ENCODE peak calls at places on chromosome 10, in eight cellular contexts. One of them, this sample, is unnamed.

GRCh38 chr10:79266543-79267312 is 80.5 kb upstream of the PPIF start:
- DNase-seq in A549: no peak
- DNase-seq in BJ: peak
- DNase-seq in upper lobe of left lung: peak
- DNase-seq in AG09309: peak
- DNase-seq in lower leg skin: peak
- DNase-seq in A673: peak
- DNase-seq in esophagus squamous epithelium: no peak
- DNase-seq in this sample: no peak

GRCh38 chr10:34249634-34250033 is 565.5 kb downstream of the PARD3 start:
- DNase-seq in upper lobe of left lung: no peak
- DNase-seq in BJ: no peak
- DNase-seq in esophagus squamous epithelium: no peak
- DNase-seq in AG09309: no peak
- DNase-seq in A673: no peak
- DNase-seq in lower leg skin: no peak
- DNase-seq in A549: peak
- DNase-seq in this sample: no peak

GRCh38 chr10:17368708-17369272 is 85.6 kb downstream of the ST8SIA6 start:
- DNase-seq in AG09309: no peak
- DNase-seq in A549: no peak
- DNase-seq in lower leg skin: no peak
- DNase-seq in upper lobe of left lung: no peak
- DNase-seq in BJ: no peak
- DNase-seq in esophagus squamous epithelium: no peak
- DNase-seq in A673: no peak
- DNase-seq in this sample: no peak

GRCh38 chr10:8852546-8852945 is 798.1 kb downstream of the GATA3 start:
- DNase-seq in lower leg skin: no peak
- DNase-seq in BJ: no peak
- DNase-seq in A549: no peak
- DNase-seq in upper lobe of left lung: no peak
- DNase-seq in AG09309: no peak
- DNase-seq in esophagus squamous epithelium: no peak
- DNase-seq in A673: no peak
- DNase-seq in this sample: no peak

GRCh38 chr10:70368774-70369482 is 13.5 kb downstream of the LRRC20 start:
- DNase-seq in AG09309: no peak
- DNase-seq in A549: no peak
- DNase-seq in esophagus squamous epithelium: no peak
- DNase-seq in A673: no peak
- DNase-seq in upper lobe of left lung: no peak
- DNase-seq in lower leg skin: no peak
- DNase-seq in BJ: no peak
- DNase-seq in this sample: no peak

GRCh38 chr10:112314822-112315474 is 31.7 kb downstream of the TECTB start:
- DNase-seq in upper lobe of left lung: no peak
- DNase-seq in AG09309: no peak
- DNase-seq in A549: peak
- DNase-seq in esophagus squamous epithelium: no peak
- DNase-seq in A673: peak
- DNase-seq in lower leg skin: peak
- DNase-seq in BJ: no peak
- DNase-seq in this sample: peak

GRCh38 chr10:119273413-119273812 is 66.0 kb downstream of the GRK5 start:
- DNase-seq in A673: no peak
- DNase-seq in esophagus squamous epithelium: no peak
- DNase-seq in BJ: no peak
- DNase-seq in upper lobe of left lung: no peak
- DNase-seq in AG09309: no peak
- DNase-seq in A549: no peak
- DNase-seq in lower leg skin: no peak
- DNase-seq in this sample: no peak

GRCh38 chr10:57094965-57095364 is 733.9 kb upstream of the ZWINT start:
- DNase-seq in BJ: no peak
- DNase-seq in A549: no peak
- DNase-seq in lower leg skin: no peak
- DNase-seq in A673: no peak
- DNase-seq in upper lobe of left lung: peak
- DNase-seq in esophagus squamous epithelium: no peak
- DNase-seq in AG09309: no peak
- DNase-seq in this sample: no peak

GRCh38 chr10:118952493-118953295 is 76.8 kb upstream of the NANOS1 start:
- DNase-seq in lower leg skin: no peak
- DNase-seq in BJ: no peak
- DNase-seq in A673: no peak
- DNase-seq in AG09309: no peak
- DNase-seq in upper lobe of left lung: no peak
- DNase-seq in A549: no peak
- DNase-seq in esophagus squamous epithelium: no peak
- DNase-seq in this sample: no peak

GRCh38 chr10:133364645-133365431 is 7.0 kb upstream of the FUOM start:
- DNase-seq in A549: no peak
- DNase-seq in AG09309: no peak
- DNase-seq in A673: no peak
- DNase-seq in BJ: no peak
- DNase-seq in upper lobe of left lung: no peak
- DNase-seq in esophagus squamous epithelium: no peak
- DNase-seq in lower leg skin: no peak
- DNase-seq in this sample: no peak

GRCh38 chr10:70367195-70367796 is 15.1 kb downstream of the LRRC20 start:
- DNase-seq in BJ: peak
- DNase-seq in A673: no peak
- DNase-seq in A549: no peak
- DNase-seq in lower leg skin: no peak
- DNase-seq in AG09309: no peak
- DNase-seq in esophagus squamous epithelium: no peak
- DNase-seq in upper lobe of left lung: no peak
- DNase-seq in this sample: no peak

GRCh38 chr10:120115959-120116358 is 223.4 kb downstream of the SEC23IP start:
- DNase-seq in BJ: no peak
- DNase-seq in esophagus squamous epithelium: no peak
- DNase-seq in lower leg skin: no peak
- DNase-seq in A673: no peak
- DNase-seq in AG09309: no peak
- DNase-seq in upper lobe of left lung: no peak
- DNase-seq in A549: no peak
- DNase-seq in this sample: no peak

GRCh38 chr10:124010563-124011131 is 82.8 kb downstream of the CHST15 start:
- DNase-seq in lower leg skin: no peak
- DNase-seq in A673: no peak
- DNase-seq in esophagus squamous epithelium: no peak
- DNase-seq in upper lobe of left lung: peak
- DNase-seq in AG09309: no peak
- DNase-seq in BJ: no peak
- DNase-seq in A549: no peak
- DNase-seq in this sample: no peak

DNA sequence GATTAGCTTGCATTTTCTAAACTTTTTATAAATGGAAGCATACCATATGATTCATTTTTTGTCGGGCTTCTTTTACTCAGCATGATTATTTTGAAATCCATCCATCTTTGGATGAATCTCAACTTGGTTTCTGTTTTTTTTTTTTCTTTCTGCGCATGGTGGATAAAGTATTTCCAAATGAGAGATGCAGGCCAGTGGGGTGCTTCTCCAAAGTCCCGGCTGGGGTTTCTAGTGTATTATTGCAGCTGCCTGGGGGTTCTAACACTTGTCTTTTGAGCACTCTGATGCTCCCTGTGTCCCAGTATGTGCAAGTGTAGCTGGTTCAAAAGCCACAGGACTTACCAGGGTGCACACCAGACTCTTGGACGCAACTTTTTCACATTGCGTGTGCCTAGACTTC is 70.9 kb upstream of the LOXL4 start:
- DNase-seq in upper lobe of left lung: no peak
- DNase-seq in A549: no peak
- DNase-seq in AG09309: no peak
- DNase-seq in esophagus squamous epithelium: no peak
- DNase-seq in lower leg skin: no peak
- DNase-seq in BJ: no peak
- DNase-seq in A673: no peak
- DNase-seq in this sample: no peak
- H3K4me3 ChIP-seq in upper lobe of left lung: no peak
- H3K4me3 ChIP-seq in A549: no peak
- H3K4me3 ChIP-seq in AG09309: no peak
- H3K4me3 ChIP-seq in esophagus squamous epithelium: no peak
- H3K4me3 ChIP-seq in lower leg skin: no peak
- H3K4me3 ChIP-seq in BJ: no peak
- H3K4me3 ChIP-seq in A673: no peak
- H3K4me3 ChIP-seq in this sample: no peak

GRCh38 chr10:97018251-97019212 is 167.2 kb downstream of the SLIT1 start:
- DNase-seq in BJ: no peak
- DNase-seq in AG09309: no peak
- DNase-seq in esophagus squamous epithelium: no peak
- DNase-seq in A673: no peak
- DNase-seq in lower leg skin: no peak
- DNase-seq in A549: no peak
- DNase-seq in upper lobe of left lung: peak
- DNase-seq in this sample: no peak
- H3K4me3 ChIP-seq in BJ: no peak
- H3K4me3 ChIP-seq in AG09309: no peak
- H3K4me3 ChIP-seq in esophagus squamous epithelium: no peak
- H3K4me3 ChIP-seq in A673: no peak
- H3K4me3 ChIP-seq in lower leg skin: no peak
- H3K4me3 ChIP-seq in A549: no peak
- H3K4me3 ChIP-seq in upper lobe of left lung: no peak
- H3K4me3 ChIP-seq in this sample: no peak

DNA sequence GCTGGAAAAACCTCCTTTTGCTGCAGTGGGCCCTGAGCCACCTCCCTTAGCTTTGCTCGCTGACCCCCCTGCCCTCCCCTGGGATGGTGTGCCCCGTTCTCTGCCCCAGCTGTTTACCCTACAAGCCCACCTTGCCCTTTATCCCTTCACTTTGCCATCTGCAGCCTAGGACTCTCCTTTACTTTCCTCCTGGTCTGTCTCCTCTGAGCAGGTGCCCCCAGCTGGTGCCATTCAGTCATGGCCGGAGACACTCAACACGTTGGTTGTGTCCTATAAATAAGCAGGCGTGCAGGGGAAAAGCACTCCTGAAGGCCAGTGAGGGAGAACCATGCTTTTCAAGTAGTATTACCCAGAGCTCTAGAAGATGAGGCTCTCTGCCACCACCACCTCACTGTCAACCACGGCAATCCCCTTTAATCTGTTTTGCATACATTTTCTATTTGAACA is 6.1 kb downstream of the RASSF4 start:
- DNase-seq in upper lobe of left lung: no peak
- DNase-seq in lower leg skin: no peak
- DNase-seq in AG09309: no peak
- DNase-seq in BJ: no peak
- DNase-seq in A549: no peak
- DNase-seq in esophagus squamous epithelium: no peak
- DNase-seq in A673: no peak
- DNase-seq in this sample: no peak
- H3K4me3 ChIP-seq in upper lobe of left lung: no peak
- H3K4me3 ChIP-seq in lower leg skin: no peak
- H3K4me3 ChIP-seq in AG09309: no peak
- H3K4me3 ChIP-seq in BJ: no peak
- H3K4me3 ChIP-seq in A549: no peak
- H3K4me3 ChIP-seq in esophagus squamous epithelium: no peak
- H3K4me3 ChIP-seq in A673: no peak
- H3K4me3 ChIP-seq in this sample: no peak

GRCh38 chr10:74012480-74012879 is 14.6 kb downstream of the VCL start:
- DNase-seq in A673: no peak
- DNase-seq in A549: no peak
- DNase-seq in upper lobe of left lung: no peak
- DNase-seq in lower leg skin: no peak
- DNase-seq in AG09309: no peak
- DNase-seq in esophagus squamous epithelium: no peak
- DNase-seq in BJ: no peak
- DNase-seq in this sample: no peak

GRCh38 chr10:74006269-74006668 is 8.4 kb downstream of the VCL start:
- DNase-seq in upper lobe of left lung: no peak
- DNase-seq in A673: no peak
- DNase-seq in BJ: no peak
- DNase-seq in lower leg skin: no peak
- DNase-seq in A549: no peak
- DNase-seq in AG09309: no peak
- DNase-seq in esophagus squamous epithelium: no peak
- DNase-seq in this sample: no peak

GRCh38 chr10:74011016-74011415 is 13.1 kb downstream of the VCL start:
- DNase-seq in esophagus squamous epithelium: no peak
- DNase-seq in A673: no peak
- DNase-seq in upper lobe of left lung: no peak
- DNase-seq in lower leg skin: no peak
- DNase-seq in A549: no peak
- DNase-seq in AG09309: no peak
- DNase-seq in BJ: no peak
- DNase-seq in this sample: no peak

GRCh38 chr10:74011762-74012161 is 13.8 kb downstream of the VCL start:
- DNase-seq in A549: no peak
- DNase-seq in BJ: no peak
- DNase-seq in upper lobe of left lung: no peak
- DNase-seq in AG09309: peak
- DNase-seq in esophagus squamous epithelium: no peak
- DNase-seq in A673: peak
- DNase-seq in lower leg skin: peak
- DNase-seq in this sample: no peak

GRCh38 chr10:74008212-74008731 is 10.4 kb downstream of the VCL start:
- DNase-seq in A673: peak
- DNase-seq in upper lobe of left lung: no peak
- DNase-seq in lower leg skin: no peak
- DNase-seq in BJ: peak
- DNase-seq in esophagus squamous epithelium: no peak
- DNase-seq in AG09309: peak
- DNase-seq in A549: no peak
- DNase-seq in this sample: no peak
- H3K4me3 ChIP-seq in A673: no peak
- H3K4me3 ChIP-seq in upper lobe of left lung: no peak
- H3K4me3 ChIP-seq in lower leg skin: no peak
- H3K4me3 ChIP-seq in BJ: no peak
- H3K4me3 ChIP-seq in esophagus squamous epithelium: no peak
- H3K4me3 ChIP-seq in AG09309: no peak
- H3K4me3 ChIP-seq in A549: no peak
- H3K4me3 ChIP-seq in this sample: no peak

GRCh38 chr10:74153123-74153522 is 2.1 kb downstream of the ADK start:
- DNase-seq in esophagus squamous epithelium: no peak
- DNase-seq in A673: peak
- DNase-seq in upper lobe of left lung: no peak
- DNase-seq in lower leg skin: no peak
- DNase-seq in AG09309: no peak
- DNase-seq in BJ: no peak
- DNase-seq in A549: peak
- DNase-seq in this sample: peak
- H3K4me3 ChIP-seq in esophagus squamous epithelium: no peak
- H3K4me3 ChIP-seq in A673: no peak
- H3K4me3 ChIP-seq in upper lobe of left lung: no peak
- H3K4me3 ChIP-seq in lower leg skin: no peak
- H3K4me3 ChIP-seq in AG09309: no peak
- H3K4me3 ChIP-seq in BJ: no peak
- H3K4me3 ChIP-seq in A549: no peak
- H3K4me3 ChIP-seq in this sample: no peak

DNA sequence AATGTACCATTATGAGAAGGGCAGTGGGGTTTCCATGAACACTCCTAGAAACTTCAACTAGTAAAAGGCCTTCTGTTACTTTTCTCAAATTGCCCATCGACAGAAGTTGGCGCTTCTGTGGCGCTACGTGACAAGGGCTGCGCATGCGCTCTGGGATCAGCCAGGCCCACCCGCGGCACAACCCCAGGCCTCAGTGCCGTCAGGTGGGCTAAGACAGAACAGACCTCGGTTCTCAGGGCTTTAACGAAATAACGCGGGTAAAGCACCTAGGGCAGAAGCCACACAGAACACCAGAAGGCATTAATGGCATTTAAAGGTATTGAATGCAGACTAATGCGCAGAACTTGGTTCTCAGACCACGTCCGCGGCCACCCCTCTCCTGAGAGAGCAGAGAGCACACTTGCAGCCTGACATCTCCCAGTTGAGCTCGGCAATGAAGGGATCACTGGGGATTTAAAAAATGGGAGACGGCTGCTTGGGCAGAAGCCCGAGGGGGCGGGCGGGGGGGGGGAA is 67.6 kb upstream of the CTNNA3 start:
- DNase-seq in A549: peak
- DNase-seq in upper lobe of left lung: peak
- DNase-seq in A673: peak
- DNase-seq in lower leg skin: peak
- DNase-seq in esophagus squamous epithelium: no peak
- DNase-seq in BJ: no peak
- DNase-seq in AG09309: no peak
- DNase-seq in this sample: peak
- H3K4me3 ChIP-seq in A549: peak
- H3K4me3 ChIP-seq in upper lobe of left lung: peak
- H3K4me3 ChIP-seq in A673: peak
- H3K4me3 ChIP-seq in lower leg skin: peak
- H3K4me3 ChIP-seq in esophagus squamous epithelium: peak
- H3K4me3 ChIP-seq in BJ: peak
- H3K4me3 ChIP-seq in AG09309: peak
- H3K4me3 ChIP-seq in this sample: peak